ENCODE peak calls at places on chromosomes 3 and 15, in four cellular contexts. R, L, W and C are unnamed samples.
A peak's percentile ranks its signal among the peaks of the same experiment; 100 is the strongest.

GRCh38 chr15:75194397-75194796 is 7.3 kb upstream of the C15orf39 start:
- DNase-seq in L (no peak), R (no peak), W (no peak), C (no peak)

GRCh38 chr3:168249539-168250414 is 154.1 kb upstream of the GOLIM4 start:
- DNase-seq in R (peak; percentile 36), L (peak; percentile 2), W (peak; percentile 54), C (no peak)

GRCh38 chr3:127674793-127675189 is 2.0 kb downstream of the ABTB1 start:
- DNase-seq in W (no peak), R (no peak), L (no peak), C (no peak)

GRCh38 chr15:39333393-39333792 is 247.5 kb upstream of the THBS1 start:
- DNase-seq in R (no peak), W (no peak), L (no peak), C (no peak)

GRCh38 chr15:82663186-82663600 is 16.0 kb upstream of the CPEB1 start:
- DNase-seq in W (peak; percentile 36), R (no peak), L (peak; percentile 88), C (no peak)

GRCh38 chr3:61961882-61962281 is 400.5 kb downstream of the PTPRG start:
- DNase-seq in L (no peak), R (no peak), W (no peak), C (no peak)

GRCh38 chr3:153442386-153442785 is 280.4 kb downstream of the RAP2B start:
- DNase-seq in L (no peak), R (no peak), W (no peak), C (no peak)

GRCh38 chr3:57805674-57806073 is 49.6 kb downstream of the SLMAP start:
- DNase-seq in R (peak; percentile 96), W (no peak), L (peak; percentile 71), C (peak; percentile 91)

GRCh38 chr15:35519536-35520149 is 26.3 kb downstream of the DPH6 start:
- DNase-seq in L (peak; percentile 61), W (peak; percentile 45), R (peak; percentile 28), C (no peak)

GRCh38 chr3:15356186-15356585 is 23.8 kb upstream of the SH3BP5 start:
- DNase-seq in L (no peak), W (no peak), R (no peak), C (no peak)

GRCh38 chr3:109685084-109686079 is 348.0 kb upstream of the DPPA4 start:
- DNase-seq in W (no peak), R (peak; percentile 93), L (no peak), C (peak; percentile 46)

GRCh38 chr15:31389576-31389975 is 62.9 kb downstream of the KLF13 start:
- DNase-seq in R (no peak), L (no peak), W (no peak), C (no peak)

GRCh38 chr3:25945366-25945765 is 155.5 kb downstream of the OXSM start:
- DNase-seq in R (no peak), W (no peak), L (no peak), C (no peak)

GRCh38 chr3:185825639-185826481 is 1.0 kb upstream of the IGF2BP2 start:
- DNase-seq in L (peak; percentile 65), W (no peak), R (no peak), C (no peak)

GRCh38 chr3:117165611-117166051 is 456.1 kb downstream of the TUSC7 start:
- DNase-seq in R (no peak), L (no peak), W (no peak), C (no peak)

GRCh38 chr15:93420050-93420452 is 331.0 kb upstream of the RGMA start:
- DNase-seq in L (no peak), R (no peak), W (no peak), C (no peak)

GRCh38 chr3:119613872-119614271 is 16.2 kb downstream of the PLA1A start:
- DNase-seq in R (no peak), L (no peak), W (no peak), C (no peak)

GRCh38 chr3:184656991-184657669 is 54.7 kb downstream of the MAGEF1 start:
- DNase-seq in L (no peak), R (no peak), W (no peak), C (no peak)

GRCh38 chr3:39911465-39912309 is 102.3 kb downstream of the MYRIP start:
- DNase-seq in L (no peak), R (no peak), W (peak; percentile 23), C (no peak)

GRCh38 chr15:39125904-39126303 is 455.0 kb upstream of the THBS1 start:
- DNase-seq in W (peak; percentile 62), R (peak; percentile 51), L (peak; percentile 61), C (no peak)

GRCh38 chr15:84737005-84737404 is 11.4 kb upstream of the ZNF592 start:
- DNase-seq in W (no peak), R (no peak), L (no peak), C (no peak)

GRCh38 chr3:177150218-177150916 is 46.9 kb downstream of the TBL1XR1 start:
- DNase-seq in R (no peak), L (no peak), W (peak; percentile 59), C (no peak)

GRCh38 chr3:177622520-177622919 is 425.2 kb upstream of the TBL1XR1 start:
- DNase-seq in L (no peak), W (no peak), R (no peak), C (no peak)

GRCh38 chr3:13460341-13460736 is 19.8 kb upstream of the HDAC11 start:
- DNase-seq in R (no peak), W (no peak), L (no peak), C (no peak)

GRCh38 chr3:31453430-31453829 is 79.3 kb upstream of the STT3B start:
- DNase-seq in R (no peak), W (no peak), L (no peak), C (no peak)

DNA sequence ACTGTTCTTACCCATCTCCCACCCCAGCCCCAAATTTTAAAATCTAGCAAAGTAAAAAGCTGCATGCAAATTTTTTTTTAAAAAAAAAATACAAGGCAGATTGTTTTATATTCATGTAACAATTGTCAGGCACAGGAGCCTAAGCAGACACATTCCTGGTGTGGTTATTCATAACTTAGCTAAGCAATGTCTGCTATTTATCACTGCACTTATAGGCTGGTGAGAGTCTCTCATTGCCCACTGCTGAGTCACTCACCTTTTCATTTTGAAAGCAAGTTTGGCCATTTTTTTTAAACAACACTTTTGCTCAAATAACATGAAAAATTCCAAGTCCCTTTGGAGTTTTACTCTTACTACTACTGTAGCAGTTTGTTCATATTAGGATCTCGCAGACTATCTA is 413.9 kb downstream of the RBMS3 start:
- DNase-seq in W (peak; percentile 3), R (peak; percentile 42), L (no peak), C (no peak)
- TF ChIP-seq TCF7L2 in W (no peak), R (no peak), L (no peak), C (no peak)

DNA sequence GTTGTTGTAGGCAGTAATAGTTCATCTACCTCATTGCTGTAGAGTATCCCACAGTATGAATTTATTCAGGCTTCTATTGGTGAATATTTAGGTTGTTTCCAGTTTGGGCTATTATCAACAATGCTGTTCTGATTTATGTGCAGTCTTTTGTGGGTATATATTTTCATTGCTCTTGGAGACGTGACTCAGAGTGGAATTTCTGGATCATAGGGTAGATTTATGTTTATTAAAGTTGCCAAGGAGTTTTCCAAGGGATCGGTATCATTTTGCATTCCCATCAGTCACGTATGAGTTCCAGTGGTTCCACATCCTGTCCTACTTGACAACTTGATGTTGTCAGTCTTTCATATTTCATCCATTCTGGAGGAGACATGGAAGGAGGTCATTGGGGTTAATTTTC is 8.4 kb upstream of the HRH1 start:
- DNase-seq in W (no peak), R (peak; percentile 36), L (no peak), C (no peak)
- TF ChIP-seq SIN3A in W (no peak), R (no peak), L (no peak), C (no peak)

DNA sequence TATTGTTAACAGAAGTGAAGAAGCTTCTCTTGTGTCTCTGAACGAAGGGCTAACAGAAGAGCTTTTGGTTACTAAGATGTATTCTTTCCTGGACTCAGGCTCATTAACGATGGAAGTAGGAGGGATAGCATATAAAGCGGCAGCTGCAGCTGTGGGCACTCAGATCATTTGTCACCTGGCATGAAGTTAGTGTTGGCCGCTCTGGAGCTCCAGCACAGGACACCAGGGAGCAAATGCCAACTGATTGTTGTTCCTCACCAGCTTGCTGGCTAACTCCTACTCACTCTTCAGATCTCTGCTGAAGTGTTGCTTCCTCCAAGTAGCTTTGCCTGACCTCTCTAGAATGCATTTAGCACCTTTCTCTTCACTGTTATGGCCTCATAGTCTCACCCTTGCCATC is 15.6 kb upstream of the SLITRK3 start:
- DNase-seq in W (no peak), R (no peak), L (no peak), C (no peak)
- TF ChIP-seq REST in W (no peak), R (no peak), L (no peak), C (no peak)

DNA sequence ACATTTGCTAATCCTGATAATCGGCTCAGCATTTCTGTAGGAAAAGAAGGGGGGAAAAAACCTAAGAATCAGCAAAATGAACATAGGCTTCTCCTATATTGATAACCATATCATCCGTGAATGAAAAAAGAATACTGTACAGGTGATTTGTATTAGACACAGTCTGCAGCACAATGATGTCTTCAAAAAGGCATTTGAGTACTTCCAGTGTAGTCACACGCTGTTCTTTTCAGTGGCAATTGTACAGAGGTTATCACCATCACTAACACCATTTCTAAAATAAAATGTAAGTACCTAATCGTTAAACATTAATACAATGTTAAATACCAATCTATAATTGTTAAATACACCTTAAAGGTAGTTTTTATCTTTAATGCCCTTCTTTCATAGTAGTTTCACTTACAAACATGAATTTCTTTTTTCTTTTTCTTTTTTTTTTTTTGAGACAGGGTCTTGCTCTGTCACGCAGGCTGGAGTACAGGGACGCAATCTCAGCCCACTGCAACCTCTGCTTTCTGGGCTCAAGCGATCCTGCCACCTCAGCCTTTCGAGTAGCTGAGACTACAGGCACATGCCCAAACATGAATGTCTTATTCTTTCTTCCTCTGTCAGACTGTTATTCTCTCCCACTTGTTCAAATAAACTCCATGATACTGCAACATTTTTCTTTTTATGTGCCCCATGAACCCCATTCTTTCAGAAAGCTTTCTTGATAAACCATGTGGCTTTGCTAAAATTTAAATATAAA is 18.4 kb downstream of the GOLGB1 start:
- DNase-seq in L (no peak), W (no peak), R (no peak), C (no peak)
- TF ChIP-seq TCF7L2 in L (no peak), W (no peak), R (no peak), C (no peak)